ENCODE peak calls at places on chromosome 1, in five cellular contexts. N, T, H, A and G are unnamed samples.

GRCh38 chr1:236862615-236863211 is 67.6 kb downstream of the MTR start:
- DNase-seq in N (no peak), T (no peak), H (no peak), A (no peak), G (no peak)

GRCh38 chr1:31782066-31782762 is 18.1 kb upstream of the ADGRB2 start:
- DNase-seq in N (no peak), T (no peak), H (no peak), A (no peak), G (no peak)

GRCh38 chr1:41809716-41810115 is 109.0 kb downstream of the HIVEP3 start:
- DNase-seq in N (no peak), T (no peak), H (no peak), A (no peak), G (no peak)

GRCh38 chr1:214496126-214496525 is 55.3 kb downstream of the PTPN14 start:
- DNase-seq in N (no peak), T (no peak), H (peak; percentile 35), A (no peak), G (no peak)

GRCh38 chr1:206891412-206891811 is 5.8 kb upstream of the IL24 start:
- DNase-seq in N (no peak), T (no peak), H (no peak), A (no peak), G (no peak)

GRCh38 chr1:41533731-41534080 is 49.2 kb upstream of the EDN2 start:
- DNase-seq in N (no peak), T (no peak), H (no peak), A (no peak), G (no peak)

GRCh38 chr1:67583462-67583950 is 101.5 kb upstream of the GADD45A start:
- DNase-seq in N (no peak), T (no peak), H (no peak), A (no peak), G (no peak)

GRCh38 chr1:29498126-29499100 is 262.1 kb downstream of the PTPRU start:
- DNase-seq in N (no peak), T (peak; percentile 24), H (no peak), A (no peak), G (no peak)

GRCh38 chr1:39507230-39507928 is 15.9 kb downstream of the BMP8A start:
- DNase-seq in N (no peak), T (peak; percentile 65), H (peak; percentile 53), A (no peak), G (no peak)

GRCh38 chr1:164504699-164505098 is 54.3 kb upstream of the PBX1 start:
- DNase-seq in N (no peak), T (no peak), H (peak; percentile 49), A (no peak), G (peak; percentile 71)

GRCh38 chr1:3004285-3005205 is 16.7 kb upstream of the ACTRT2 start:
- DNase-seq in N (no peak), T (no peak), H (no peak), A (no peak), G (no peak)

GRCh38 chr1:84271452-84272273 is 29.8 kb upstream of the SAMD13 start:
- DNase-seq in N (no peak), T (no peak), H (peak; percentile 80), A (no peak), G (no peak)

GRCh38 chr1:27402349-27402754 is 9.9 kb downstream of the GPR3 start:
- DNase-seq in N (no peak), T (peak; percentile 81), H (peak; percentile 55), A (no peak), G (peak; percentile 33)

GRCh38 chr1:204975568-204976235 is 67.3 kb upstream of the CNTN2 start:
- DNase-seq in N (peak; percentile 61), T (peak; percentile 76), H (peak; percentile 52), A (peak; percentile 23), G (peak; percentile 37)

GRCh38 chr1:169925505-169926482 is 32.1 kb upstream of the SCYL3 start:
- DNase-seq in N (peak; percentile 9), T (no peak), H (peak; percentile 13), A (no peak), G (peak; percentile 12)

DNA sequence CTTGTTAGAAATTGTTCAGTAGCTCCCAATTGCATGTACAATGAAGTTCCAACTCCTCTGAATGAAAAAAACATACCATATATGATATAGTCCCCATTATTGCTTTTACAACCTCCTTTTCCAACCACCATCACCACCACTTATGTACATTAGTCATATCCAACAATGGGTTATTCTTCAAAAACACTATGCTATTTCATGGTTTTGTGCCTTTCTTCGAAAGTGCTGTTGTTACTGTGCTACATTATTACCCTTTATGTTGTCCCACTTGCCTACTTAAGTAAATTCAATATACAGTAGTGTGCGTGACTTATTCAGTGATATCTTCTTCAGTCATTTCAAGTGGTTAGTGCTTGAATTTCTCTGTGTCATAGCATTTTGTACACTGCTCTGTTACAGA is 105.4 kb downstream of the ASH1L start:
- DNase-seq in N (no peak), T (no peak), H (no peak), A (no peak), G (no peak)
- H2BK12ac ChIP-seq in N (no peak overlapping the region), T (no peak overlapping the region), H (no peak overlapping the region), A (no peak overlapping the region), G (no peak overlapping the region)

DNA sequence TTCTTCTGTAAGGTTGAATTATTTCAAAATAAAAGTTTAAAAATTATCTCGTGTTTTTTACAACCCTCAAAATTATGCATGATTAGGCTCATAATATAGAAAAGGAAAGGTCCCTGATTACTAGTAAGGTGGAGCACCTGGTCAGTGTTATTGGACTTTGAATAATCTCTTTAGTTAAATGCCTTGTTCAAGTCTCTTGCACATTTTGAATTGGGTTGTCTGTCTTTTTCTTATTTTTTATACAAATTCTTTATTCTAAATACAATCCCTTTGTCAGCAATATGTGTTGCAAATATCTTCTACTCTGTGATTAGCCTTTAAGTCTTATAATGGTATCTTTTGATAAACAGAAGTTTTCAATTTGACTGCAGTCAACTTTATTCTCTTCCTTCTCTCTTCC is 100.7 kb upstream of the TNFSF4 start:
- DNase-seq in N (no peak), T (no peak), H (no peak), A (no peak), G (no peak)
- H3K9ac ChIP-seq in N (no peak overlapping the region), T (no peak overlapping the region), H (no peak overlapping the region), A (no peak overlapping the region), G (no peak overlapping the region)

GRCh38 chr1:168387781-168388760 is 107.4 kb downstream of the TBX19 start:
- DNase-seq in N (no peak), T (peak; percentile 60), H (no peak), A (no peak), G (no peak)
- H2AFZ ChIP-seq in N (no peak overlapping the region), T (no peak overlapping the region), H (no peak overlapping the region), A (peak overlapping the region; percentile 28), G (no peak overlapping the region)

GRCh38 chr1:223462047-223462446 is 68.8 kb downstream of the CCDC185 start:
- DNase-seq in N (no peak), T (no peak), H (no peak), A (no peak), G (no peak)
- H2BK12ac ChIP-seq in N (no peak overlapping the region), T (no peak overlapping the region), H (no peak overlapping the region), A (no peak overlapping the region), G (no peak overlapping the region)

DNA sequence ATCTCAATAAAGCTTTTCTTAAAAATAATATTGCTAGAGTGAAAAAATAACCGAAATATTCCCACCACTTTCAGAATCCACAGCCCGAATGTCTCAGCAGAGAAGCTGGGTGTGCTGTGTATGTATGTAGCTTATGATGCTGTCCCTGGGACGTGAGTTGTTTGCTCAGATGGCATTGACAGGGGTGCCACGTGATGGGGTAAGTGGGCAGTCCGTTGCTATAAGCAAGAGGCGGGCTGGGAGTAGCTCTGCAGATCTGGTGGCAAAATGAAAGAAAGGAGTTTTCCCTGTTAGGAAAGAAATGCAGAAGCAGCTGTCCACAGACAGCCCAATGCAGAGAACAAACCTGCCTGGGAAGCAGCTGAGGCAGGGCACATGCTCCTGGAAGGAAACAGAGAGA is 3.8 kb upstream of the FAM20B start:
- DNase-seq in N (no peak), T (no peak), H (no peak), A (no peak), G (no peak)
- H3K9ac ChIP-seq in N (no peak overlapping the region), T (no peak overlapping the region), H (peak overlapping the region; percentile 63), A (no peak overlapping the region), G (peak overlapping the region; percentile 26)

GRCh38 chr1:231376101-231376500 is 38.0 kb downstream of the SPRTN start:
- DNase-seq in N (no peak), T (no peak), H (no peak), A (no peak), G (peak; percentile 50)
- H2AFZ ChIP-seq in N (no peak overlapping the region), T (no peak overlapping the region), H (no peak overlapping the region), A (no peak overlapping the region), G (no peak overlapping the region)

GRCh38 chr1:162689745-162690671 is 57.7 kb downstream of the DDR2 start:
- DNase-seq in N (no peak), T (no peak), H (no peak), A (no peak), G (peak; percentile 3)

GRCh38 chr1:162690672-162691434 is 58.6 kb downstream of the DDR2 start:
- DNase-seq in N (no peak), T (peak; percentile 61), H (peak; percentile 80), A (peak; percentile 36), G (peak; percentile 96)

GRCh38 chr1:162688931-162689330 is 56.7 kb downstream of the DDR2 start:
- DNase-seq in N (no peak), T (no peak), H (no peak), A (no peak), G (no peak)

GRCh38 chr1:162688521-162688920 is 56.3 kb downstream of the DDR2 start:
- DNase-seq in N (no peak), T (no peak), H (no peak), A (no peak), G (no peak)

GRCh38 chr1:162687870-162688269 is 55.6 kb downstream of the DDR2 start:
- DNase-seq in N (no peak), T (no peak), H (no peak), A (no peak), G (peak; percentile 6)
- H2BK12ac ChIP-seq in N (no peak overlapping the region), T (no peak overlapping the region), H (peak overlapping the region; percentile 16), A (no peak overlapping the region), G (peak overlapping the region; percentile 83)

DNA sequence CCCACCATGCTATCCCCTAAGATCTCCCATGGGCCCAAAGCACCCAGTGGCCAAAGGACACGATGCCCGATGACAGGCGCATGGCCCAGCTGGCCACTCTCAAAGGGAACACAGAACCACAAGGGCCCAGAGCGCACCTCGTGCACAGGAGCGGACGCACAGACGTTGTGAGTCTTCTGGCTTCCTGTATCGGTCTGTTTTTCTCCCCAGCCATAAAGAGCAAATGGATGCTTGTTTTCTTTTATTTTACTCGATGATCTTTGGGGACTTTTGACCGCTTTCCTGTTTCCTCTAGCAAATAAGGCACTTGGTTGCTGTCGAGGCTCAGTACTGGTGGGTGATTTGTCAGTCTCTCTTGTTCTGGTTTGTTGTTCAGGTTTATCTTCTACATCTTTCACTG is 16.2 kb downstream of the CCSAP start:
- DNase-seq in N (no peak), T (no peak), H (no peak), A (no peak), G (no peak)
- H3K9ac ChIP-seq in N (no peak overlapping the region), T (no peak overlapping the region), H (no peak overlapping the region), A (no peak overlapping the region), G (no peak overlapping the region)

GRCh38 chr1:7478142-7478796 is 292.8 kb upstream of the VAMP3 start:
- DNase-seq in N (no peak), T (no peak), H (no peak), A (no peak), G (no peak)
- H2AFZ ChIP-seq in N (no peak overlapping the region), T (no peak overlapping the region), H (no peak overlapping the region), A (no peak overlapping the region), G (no peak overlapping the region)